ENCODE peak calls at places on chromosomes 7 and 10, in four cellular contexts. V is PC-3, J is BJ, H is breast epithelium. T is an unnamed sample.

GRCh38 chr7:47940482-47941001 is 7.7 kb downstream of the PKD1L1 start:
- DNase-seq in V (no peak), J (peak; percentile 70), H (no peak), T (no peak)

GRCh38 chr7:36288501-36288900 is 101.2 kb upstream of the ANLN start:
- DNase-seq in V (no peak), J (no peak), H (no peak), T (no peak)

GRCh38 chr7:151680810-151681209 is 161.1 kb upstream of the RHEB start:
- DNase-seq in V (no peak), J (no peak), H (no peak), T (no peak)

GRCh38 chr7:4612939-4613841 is 68.9 kb upstream of the FOXK1 start:
- DNase-seq in V (no peak), J (no peak), H (no peak), T (no peak)

GRCh38 chr10:3231951-3232730 is 59.6 kb upstream of the PITRM1 start:
- DNase-seq in V (no peak), J (no peak), H (no peak), T (no peak)

GRCh38 chr7:10312942-10313341 is 660.7 kb upstream of the PHF14 start:
- DNase-seq in V (no peak), J (no peak), H (no peak), T (no peak)

GRCh38 chr7:75045881-75046280 is 27.7 kb downstream of the RCC1L start:
- DNase-seq in V (no peak), J (no peak), H (no peak), T (no peak)

GRCh38 chr10:132939957-132940790 is 2.2 kb downstream of the CFAP46 start:
- DNase-seq in V (peak; percentile 63), J (no peak), H (no peak), T (no peak)

GRCh38 chr10:71337219-71337625 is 18.2 kb downstream of the SLC29A3 start:
- DNase-seq in V (no peak), J (no peak), H (no peak), T (no peak)

GRCh38 chr10:128440513-128441160 is 314.4 kb upstream of the MKI67 start:
- DNase-seq in V (no peak), J (no peak), H (no peak), T (no peak)

GRCh38 chr7:29771081-29771832 is 35.1 kb upstream of the WIPF3 start:
- DNase-seq in V (no peak), J (no peak), H (no peak), T (no peak)

GRCh38 chr7:72492446-72492845 is 80.3 kb upstream of the CALN1 start:
- DNase-seq in V (no peak), J (no peak), H (no peak), T (no peak)

GRCh38 chr7:28607799-28608198 is 195.5 kb downstream of the CREB5 start:
- DNase-seq in V (no peak), J (no peak), H (no peak), T (no peak)

GRCh38 chr7:20403356-20403755 is 72.7 kb downstream of the ITGB8 start:
- DNase-seq in V (no peak), J (no peak), H (no peak), T (no peak)

GRCh38 chr10:69976795-69977546 is 75.7 kb upstream of the MACROH2A2 start:
- DNase-seq in V (no peak), J (no peak), H (no peak), T (no peak)

GRCh38 chr10:93357680-93358079 is 124.5 kb downstream of the MYOF start:
- DNase-seq in V (peak; percentile 34), J (no peak), H (no peak), T (no peak)

GRCh38 chr7:29109815-29110385 is 36.4 kb downstream of the CPVL start:
- DNase-seq in V (peak; percentile 71), J (no peak), H (no peak), T (no peak)

GRCh38 chr7:137874390-137874789 is 27.6 kb upstream of the DGKI start:
- DNase-seq in V (no peak), J (peak; percentile 77), H (no peak), T (no peak)

GRCh38 chr10:59176241-59177030 is at the start of gene PHYHIPL:
- DNase-seq in V (no peak), J (no peak), H (no peak), T (no peak)

DNA sequence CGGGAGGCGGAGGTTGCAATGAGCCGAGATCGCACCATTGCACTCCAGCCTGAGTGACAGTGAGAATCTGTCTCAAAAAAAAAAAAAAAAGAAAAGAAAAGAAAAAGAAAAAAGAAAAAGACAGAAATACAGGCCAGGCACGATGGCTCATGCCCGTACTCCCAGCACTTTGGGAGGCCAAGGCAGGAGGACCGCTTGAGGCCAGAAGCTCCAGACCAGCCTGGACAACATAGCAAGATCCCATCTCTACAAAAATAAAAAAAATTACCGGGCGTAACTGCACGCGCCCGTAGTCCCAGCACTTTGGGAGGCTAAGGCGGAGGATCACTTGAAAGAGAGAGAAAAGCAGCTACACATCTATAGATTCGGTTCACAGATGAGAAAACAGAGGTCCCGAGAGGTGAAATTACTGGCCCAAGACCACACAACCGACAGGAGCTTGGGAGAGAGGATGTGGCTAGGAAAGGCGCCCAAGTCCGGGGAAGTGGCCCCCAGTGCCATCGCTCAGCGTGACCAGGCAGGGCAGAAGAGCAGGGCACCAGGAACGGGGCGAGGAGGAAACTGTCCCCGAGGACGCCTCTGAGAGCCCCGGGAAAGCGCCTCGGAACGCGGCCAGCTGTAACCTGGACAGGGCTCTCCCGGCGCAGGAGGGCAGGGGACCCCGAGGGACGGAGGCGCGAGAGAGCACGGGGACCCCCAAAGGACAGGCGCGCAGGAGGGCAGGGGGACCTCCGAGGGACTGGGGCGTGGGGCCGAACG is 612 bp downstream of the SNX8 start:
- DNase-seq in V (peak; percentile 2), J (no peak), H (peak; percentile 52), T (no peak)
- TF ChIP-seq CTCF in V (no peak), J (no peak), H (no peak), T (no peak)

GRCh38 chr7:87899258-87899657 is 23.0 kb downstream of the DBF4 start:
- DNase-seq in V (no peak), J (no peak), H (no peak), T (no peak)

GRCh38 chr7:87895363-87895762 is 19.1 kb downstream of the DBF4 start:
- DNase-seq in V (no peak), J (no peak), H (no peak), T (no peak)
- TF ChIP-seq CTCF in V (no peak), J (no peak), H (no peak), T (no peak)

DNA sequence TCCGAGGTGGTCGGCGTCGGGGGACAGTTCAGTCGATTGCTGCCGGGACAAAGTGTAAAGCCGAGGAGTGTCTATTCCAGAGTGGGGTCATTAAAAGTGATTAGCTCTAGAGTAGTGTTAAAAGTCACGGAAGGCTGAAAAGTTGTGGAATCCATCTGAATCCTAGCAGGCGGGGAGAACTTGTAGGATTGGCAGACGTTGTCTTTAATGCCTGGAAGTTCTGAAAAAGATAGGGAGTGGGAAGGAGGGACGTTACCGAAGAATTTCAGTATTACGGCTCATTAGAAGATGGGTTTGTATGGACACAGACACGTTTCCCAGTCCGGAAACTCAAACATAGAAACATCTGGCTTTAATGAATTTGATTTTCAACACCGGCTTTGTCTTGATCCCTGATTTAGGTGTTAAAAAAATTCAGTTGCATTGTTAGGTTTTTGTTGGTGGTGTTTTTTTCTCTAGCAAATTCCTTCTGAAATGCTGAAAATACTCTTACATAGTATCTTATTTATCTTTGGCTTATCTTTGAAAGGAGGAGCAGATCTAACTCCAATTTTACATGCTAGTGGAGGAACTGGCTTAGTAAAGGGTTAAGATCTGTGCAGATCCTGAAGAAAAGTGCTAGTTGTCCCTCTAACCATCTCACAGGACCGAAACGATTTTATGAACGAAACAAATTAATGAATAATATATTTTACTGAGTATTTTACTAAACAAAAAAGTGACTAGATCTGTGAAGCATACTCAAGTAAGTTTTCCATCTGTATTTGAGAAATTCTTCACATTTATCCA is 905 bp downstream of the MKLN1 start:
- DNase-seq in V (peak; percentile 7), J (peak; percentile 13), H (no peak), T (no peak)
- TF ChIP-seq CTCF in V (no peak), J (no peak), H (no peak), T (no peak)

GRCh38 chr7:78039791-78040776 is 241.5 kb downstream of the PHTF2 start:
- DNase-seq in V (no peak), J (no peak), H (no peak), T (peak; percentile 49)
- TF ChIP-seq CTCF in V (peak; percentile 58), J (peak; percentile 65), H (no peak), T (peak; percentile 96)

GRCh38 chr10:52106895-52107294 is 207.2 kb upstream of the DKK1 start:
- DNase-seq in V (peak; percentile 21), J (no peak), H (no peak), T (no peak)

GRCh38 chr10:52110576-52110975 is 203.5 kb upstream of the DKK1 start:
- DNase-seq in V (no peak), J (no peak), H (no peak), T (no peak)

GRCh38 chr10:52108236-52108635 is 205.8 kb upstream of the DKK1 start:
- DNase-seq in V (peak; percentile 46), J (no peak), H (no peak), T (no peak)

GRCh38 chr10:52105301-52105700 is 208.8 kb upstream of the DKK1 start:
- DNase-seq in V (no peak), J (no peak), H (no peak), T (no peak)
- TF ChIP-seq CTCF in V (peak; percentile 20), J (no peak), H (no peak), T (no peak)

DNA sequence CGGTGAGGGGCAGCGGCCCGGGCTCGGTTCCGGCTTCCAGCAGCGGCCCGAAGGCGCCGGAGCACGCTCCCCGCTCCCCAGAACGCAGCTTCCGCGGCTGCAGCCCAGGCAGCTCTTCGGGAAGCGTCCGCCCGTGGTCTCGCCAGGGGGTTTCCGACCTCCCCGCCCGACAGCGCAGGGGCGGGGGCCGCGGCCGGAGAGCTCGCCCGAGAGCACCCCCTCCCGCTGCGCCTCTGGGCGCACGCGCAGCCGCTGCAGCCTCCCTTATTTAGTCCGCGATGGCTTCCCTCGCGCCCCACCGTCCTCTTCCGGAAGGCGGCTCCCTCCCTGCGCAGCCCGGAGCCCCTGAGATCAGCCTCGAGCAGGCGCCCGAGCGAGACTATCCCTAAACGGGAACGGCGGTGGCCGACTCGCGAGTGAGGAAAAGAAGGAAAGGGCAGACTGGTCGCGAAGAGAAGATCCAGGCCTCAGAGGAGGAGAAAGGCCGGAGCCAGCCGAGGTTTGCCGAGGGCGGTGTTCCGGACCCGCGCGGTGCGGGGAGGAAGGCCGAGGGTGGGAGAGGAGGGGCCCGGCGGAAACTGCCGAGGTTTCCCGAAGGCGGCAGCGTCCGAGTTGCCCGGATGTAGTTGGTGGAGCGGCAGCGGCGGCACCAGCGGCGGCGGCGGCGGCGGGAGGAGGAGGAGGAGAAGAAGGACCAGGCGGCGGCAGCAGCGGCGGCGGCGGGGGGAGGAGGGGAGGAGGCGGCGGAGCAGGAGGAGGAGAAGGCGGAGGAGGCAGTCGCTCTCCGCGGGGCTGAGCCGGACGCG is at the start of gene WAC:
- DNase-seq in V (peak; percentile 87), J (peak; percentile 51), H (peak; percentile 96), T (peak; percentile 94)
- TF ChIP-seq CTCF in V (no peak), J (peak; percentile 27), H (peak; percentile 38), T (peak; percentile 16)

DNA sequence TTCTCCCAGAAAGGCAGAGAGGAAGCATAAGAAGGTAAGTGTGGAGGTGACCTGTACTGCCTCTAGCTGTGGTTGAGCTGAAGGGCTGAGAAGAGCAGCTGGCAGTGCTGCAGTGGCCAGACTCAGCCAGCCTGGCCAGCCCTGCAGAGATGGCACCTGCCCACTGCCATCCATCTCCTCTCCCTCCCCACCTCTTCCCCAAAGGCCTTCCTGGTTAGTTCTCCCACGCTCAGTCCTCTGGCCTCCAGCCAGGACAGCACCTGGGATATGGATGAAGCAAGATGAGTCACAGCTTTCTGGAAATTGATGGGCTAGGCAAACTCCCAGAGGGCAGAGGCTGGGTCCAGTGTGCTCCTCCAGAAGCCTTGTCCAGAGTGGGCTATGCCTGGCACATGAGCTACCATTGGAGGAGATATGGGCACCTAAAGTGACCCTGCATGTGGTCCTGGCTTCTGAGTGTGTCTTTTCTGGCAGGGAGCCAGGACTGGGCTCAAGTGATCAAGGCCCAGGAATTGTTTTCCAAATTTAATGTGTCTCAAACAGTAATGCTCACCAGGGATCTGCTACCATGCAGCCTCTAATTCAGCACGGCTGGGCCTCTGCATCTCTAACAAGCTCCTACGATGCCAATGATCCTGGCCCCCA is 81.0 kb upstream of the CACUL1 start:
- DNase-seq in V (peak; percentile 95), J (no peak), H (peak; percentile 88), T (no peak)
- TF ChIP-seq CTCF in V (no peak), J (no peak), H (peak; percentile 40), T (no peak)

T was measured in CD14-positive monocyte.